ENCODE peak calls at places on chromosomes 2 and 18, in six cellular contexts. Z, T, P, U, R and Q are unnamed samples.
A peak's percentile ranks its signal among the peaks of the same experiment; 100 is the strongest.

GRCh38 chr2:2873450-2873811 is 504.2 kb downstream of the EIPR1 start:
- DNase-seq in T (no peak), R (no peak), U (no peak), Z (no peak), P (no peak), Q (no peak)

GRCh38 chr18:44759925-44760342 is 79.2 kb downstream of the SETBP1 start:
- DNase-seq in Z (peak; percentile 64), P (no peak), T (no peak), R (no peak), U (no peak), Q (no peak)

GRCh38 chr18:49588171-49588570 is 26.3 kb downstream of the LIPG start:
- DNase-seq in P (no peak), T (no peak), Z (no peak), U (no peak), R (no peak), Q (no peak)

GRCh38 chr2:168194784-168195522 is 52.4 kb downstream of the STK39 start:
- DNase-seq in Z (peak; percentile 16), U (no peak), P (no peak), R (no peak), T (no peak), Q (no peak)

GRCh38 chr18:29491907-29492306 is 1315.0 kb upstream of the CDH2 start:
- DNase-seq in U (no peak), R (no peak), Z (no peak), T (no peak), P (no peak), Q (no peak)

GRCh38 chr2:238593678-238594077 is 167.0 kb downstream of the ASB1 start:
- DNase-seq in Z (no peak), T (no peak), R (no peak), P (no peak), U (no peak), Q (no peak)

GRCh38 chr2:84942964-84943421 is 28.0 kb upstream of the KCMF1 start:
- DNase-seq in T (no peak), P (no peak), R (no peak), Z (peak; percentile 93), U (no peak), Q (no peak)

GRCh38 chr2:27596627-27597026 is 13.8 kb downstream of the ZNF512 start:
- DNase-seq in T (no peak), P (no peak), R (no peak), Z (no peak), U (no peak), Q (no peak)

GRCh38 chr18:28682912-28683311 is 506.0 kb upstream of the CDH2 start:
- DNase-seq in P (no peak), T (no peak), R (no peak), Z (no peak), U (no peak), Q (no peak)

GRCh38 chr2:45888641-45889040 is 237.2 kb downstream of the PRKCE start:
- DNase-seq in T (no peak), U (no peak), Z (no peak), R (no peak), P (no peak), Q (no peak)

GRCh38 chr18:31700990-31701389 is 16.6 kb upstream of the B4GALT6 start:
- DNase-seq in P (no peak), U (no peak), Z (no peak), T (no peak), R (no peak), Q (no peak)

GRCh38 chr2:53820038-53820437 is 33.2 kb downstream of the ERLEC1 start:
- DNase-seq in T (no peak), R (no peak), U (no peak), Z (no peak), P (no peak), Q (no peak)

GRCh38 chr2:101540518-101540917 is 65.6 kb upstream of the RFX8 start:
- DNase-seq in R (peak; percentile 74), Z (no peak), T (no peak), U (no peak), P (no peak), Q (no peak)

GRCh38 chr2:236214331-236214995 is 46.3 kb upstream of the GBX2 start:
- DNase-seq in R (no peak), Z (no peak), U (no peak), T (no peak), P (no peak), Q (no peak)

GRCh38 chr2:176131617-176132396 is 2.3 kb downstream of the HOXD8 start:
- DNase-seq in U (no peak), T (no peak), Z (no peak), R (no peak), P (no peak), Q (no peak)

DNA sequence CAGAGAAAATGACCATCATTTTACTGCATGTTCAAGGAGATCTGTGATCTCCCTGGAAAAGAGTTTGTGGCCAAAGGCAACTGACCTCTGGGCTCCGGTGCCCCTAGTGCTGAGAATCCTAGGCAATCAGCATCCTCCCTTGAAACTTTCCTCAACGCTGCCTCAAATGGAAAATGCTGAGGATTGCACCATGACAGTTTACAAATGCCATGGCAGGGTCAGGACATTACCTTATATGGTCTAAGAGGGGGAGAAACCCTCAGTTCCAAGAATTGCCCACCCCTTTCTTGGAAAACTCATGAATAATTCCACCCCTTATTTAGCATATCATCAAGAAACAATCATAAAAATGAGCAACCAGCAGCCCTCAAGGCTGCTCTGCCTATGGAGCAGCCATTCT is 48.3 kb downstream of the ALPK2 start:
- DNase-seq in Z (no peak), T (no peak), R (peak; percentile 52), P (no peak), U (no peak), Q (no peak)
- TF ChIP-seq CTCF in Z (no peak), T (no peak), R (no peak), P (no peak), U (no peak), Q (peak; percentile 21)

GRCh38 chr2:52327641-52328040 is 1295.7 kb upstream of the NRXN1 start:
- DNase-seq in R (no peak), U (no peak), Z (no peak), P (no peak), T (no peak), Q (no peak)
- TF ChIP-seq CTCF in R (no peak), U (no peak), Z (no peak), P (no peak), T (no peak), Q (no peak)

DNA sequence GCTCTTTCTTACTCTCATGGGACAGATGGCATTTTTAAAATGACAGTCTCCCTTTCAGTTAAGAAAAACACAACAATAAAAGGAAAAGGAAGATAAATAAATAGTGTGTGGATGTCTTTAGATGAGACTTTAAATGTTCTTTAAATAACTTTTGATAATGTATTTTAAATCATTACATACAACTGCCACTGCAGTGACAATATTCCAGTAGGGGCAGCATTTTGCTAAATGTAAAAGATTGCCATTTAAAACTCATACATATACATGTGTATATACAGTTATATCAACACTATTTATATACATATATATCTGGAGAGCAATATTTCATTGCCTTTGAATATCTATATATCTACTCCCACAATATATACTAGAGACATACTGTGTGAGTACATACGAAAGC is 90.7 kb downstream of the INO80D start:
- DNase-seq in P (no peak), R (no peak), U (no peak), Z (no peak), T (no peak), Q (no peak)
- TF ChIP-seq CTCF in P (peak; percentile 40), R (no peak), U (no peak), Z (no peak), T (no peak), Q (peak; percentile 10)

GRCh38 chr2:47539228-47539627 is 136.3 kb downstream of the MSH2 start:
- DNase-seq in T (no peak), Z (no peak), R (no peak), U (no peak), P (no peak), Q (no peak)
- TF ChIP-seq CTCF in T (no peak), Z (peak; percentile 31), R (no peak), U (no peak), P (peak; percentile 39), Q (peak; percentile 41)

GRCh38 chr2:72220170-72220569 is 72.5 kb upstream of the CYP26B1 start:
- DNase-seq in U (no peak), Z (no peak), R (no peak), P (peak; percentile 12), T (no peak), Q (no peak)
- TF ChIP-seq CTCF in U (no peak), Z (peak; percentile 38), R (peak; percentile 4), P (peak; percentile 50), T (no peak), Q (peak; percentile 39)

GRCh38 chr2:29700560-29700959 is 220.8 kb downstream of the ALK start:
- DNase-seq in U (peak; percentile 20), P (no peak), Z (no peak), T (no peak), R (no peak), Q (peak; percentile 49)
- TF ChIP-seq CTCF in U (no peak), P (no peak), Z (no peak), T (no peak), R (no peak), Q (no peak)